ENCODE peak calls at places on chromosome 17, in five cellular contexts. A is HepG2, L is H1, B is GM12878, P is NT2/D1. Z is an unnamed sample.
A peak's percentile ranks its signal among the peaks of the same experiment; 100 is the strongest.

GRCh38 chr17:26775219-26775822 is 518.6 kb upstream of the WSB1 start:
- DNase-seq in L (no peak), B (no peak), A (no peak), P (no peak), Z (no peak)

GRCh38 chr17:19762515-19762961 is 14.4 kb upstream of the ALDH3A1 start:
- DNase-seq in A (peak; percentile 56), B (no peak), P (peak; percentile 47), L (peak; percentile 87), Z (peak; percentile 85)

GRCh38 chr17:32992360-32993033 is 850 bp downstream of the SPACA3 start:
- DNase-seq in A (no peak), B (no peak), L (no peak), P (no peak), Z (no peak)

GRCh38 chr17:48358203-48358602 is 71.8 kb downstream of the SKAP1 start:
- DNase-seq in P (no peak), B (no peak), L (no peak), A (no peak), Z (no peak)

GRCh38 chr17:63785556-63785955 is 11.6 kb downstream of the DDX42 start:
- DNase-seq in A (no peak), B (no peak), P (no peak), L (no peak), Z (no peak)

GRCh38 chr17:59466943-59467801 is 98.2 kb upstream of the DHX40 start:
- DNase-seq in A (peak; percentile 41), P (no peak), L (no peak), B (no peak), Z (no peak)

GRCh38 chr17:74746922-74747321 is 1.5 kb upstream of the NHERF1 start:
- DNase-seq in B (no peak), L (no peak), P (no peak), A (no peak), Z (no peak)

GRCh38 chr17:48310748-48311213 is 119.2 kb downstream of the SKAP1 start:
- DNase-seq in B (no peak), P (no peak), L (no peak), A (no peak), Z (peak; percentile 52)

GRCh38 chr17:13865650-13866049 is 203.7 kb upstream of the COX10 start:
- DNase-seq in A (no peak), P (no peak), L (no peak), B (no peak), Z (no peak)

GRCh38 chr17:66169839-66170238 is 22.1 kb downstream of the CEP112 start:
- DNase-seq in L (no peak), B (no peak), A (no peak), P (no peak), Z (no peak)

GRCh38 chr17:35183332-35183731 is 10.9 kb downstream of the SLC35G3 start:
- DNase-seq in L (no peak), A (no peak), P (no peak), B (no peak), Z (no peak)

GRCh38 chr17:60230358-60230757 is 80.6 kb downstream of the CA4 start:
- DNase-seq in B (no peak), L (no peak), A (no peak), P (no peak), Z (no peak)

GRCh38 chr17:43661699-43662431 is at the start of gene MEOX1:
- DNase-seq in P (no peak), A (no peak), B (peak; percentile 79), L (no peak), Z (peak; percentile 65)

GRCh38 chr17:18362509-18363020 is 785 bp downstream of the SHMT1 start:
- DNase-seq in P (no peak), B (no peak), A (peak; percentile 76), L (peak; percentile 54), Z (peak; percentile 19)

GRCh38 chr17:27339836-27340550 is 46.1 kb downstream of the WSB1 start:
- DNase-seq in L (no peak), A (peak; percentile 46), B (no peak), P (no peak), Z (no peak)

GRCh38 chr17:17788967-17789366 is 47.8 kb downstream of the SREBF1 start:
- DNase-seq in L (no peak), B (no peak), A (no peak), P (no peak), Z (no peak)

GRCh38 chr17:61627658-61628057 is 36.6 kb upstream of the NACA2 start:
- DNase-seq in A (no peak), B (no peak), L (no peak), P (no peak), Z (no peak)

GRCh38 chr17:76468634-76469010 is 1.2 kb downstream of the AANAT start:
- DNase-seq in A (no peak), L (no peak), B (no peak), P (no peak), Z (no peak)

GRCh38 chr17:17204635-17205231 is 1.4 kb downstream of the PLD6 start:
- DNase-seq in P (no peak), B (no peak), L (no peak), A (no peak), Z (no peak)

GRCh38 chr17:74809031-74809430 is 32.9 kb upstream of the NAT9 start:
- DNase-seq in A (no peak), B (no peak), L (no peak), P (no peak), Z (no peak)

GRCh38 chr17:39677072-39677471 is 8.8 kb downstream of the PNMT start:
- DNase-seq in L (no peak), B (no peak), P (no peak), A (no peak), Z (no peak)

GRCh38 chr17:1830288-1830687 is 483 bp downstream of the RPA1 start:
- DNase-seq in P (no peak), A (peak; percentile 8), L (peak; percentile 49), B (no peak), Z (peak; percentile 21)

GRCh38 chr17:16033729-16034349 is 34.2 kb downstream of the TTC19 start:
- DNase-seq in B (no peak), L (no peak), P (no peak), A (no peak), Z (no peak)

GRCh38 chr17:16040710-16041251 is 41.2 kb downstream of the TTC19 start:
- DNase-seq in P (no peak), L (no peak), B (no peak), A (peak; percentile 93), Z (no peak)

GRCh38 chr17:16037636-16038035 is 38.0 kb downstream of the TTC19 start:
- DNase-seq in L (no peak), B (no peak), P (no peak), A (no peak), Z (no peak)

DNA sequence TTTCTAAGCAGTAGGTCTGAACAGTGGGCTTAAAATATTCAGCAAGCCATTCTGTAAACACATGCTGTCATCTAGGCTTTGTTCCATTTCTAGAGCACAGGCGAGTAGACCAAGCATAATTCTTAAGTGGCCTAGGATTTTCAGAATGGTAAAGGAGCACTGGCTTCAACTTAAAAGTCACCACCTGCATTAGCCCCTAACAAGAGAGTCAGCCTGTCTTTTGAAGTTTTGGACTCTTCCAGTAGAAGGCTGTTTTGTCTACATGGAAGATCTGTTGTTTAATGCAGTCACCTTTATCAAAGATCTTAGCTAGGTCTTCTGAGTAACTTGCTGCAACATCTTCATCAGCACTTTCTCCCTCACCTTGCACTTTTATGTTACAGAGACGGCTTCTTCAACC is 36.6 kb downstream of the TTC19 start:
- DNase-seq in A (no peak), B (no peak), P (no peak), L (no peak), Z (no peak)
- TF ChIP-seq SUZ12 in A (no peak), B (no peak), P (no peak), L (no peak), Z (no peak)

GRCh38 chr17:602436-602835 is 112.2 kb downstream of the VPS53 start:
- DNase-seq in P (no peak), L (no peak), A (no peak), B (no peak), Z (no peak)
- TF ChIP-seq SUZ12 in P (no peak), L (no peak), A (no peak), B (no peak), Z (no peak)

DNA sequence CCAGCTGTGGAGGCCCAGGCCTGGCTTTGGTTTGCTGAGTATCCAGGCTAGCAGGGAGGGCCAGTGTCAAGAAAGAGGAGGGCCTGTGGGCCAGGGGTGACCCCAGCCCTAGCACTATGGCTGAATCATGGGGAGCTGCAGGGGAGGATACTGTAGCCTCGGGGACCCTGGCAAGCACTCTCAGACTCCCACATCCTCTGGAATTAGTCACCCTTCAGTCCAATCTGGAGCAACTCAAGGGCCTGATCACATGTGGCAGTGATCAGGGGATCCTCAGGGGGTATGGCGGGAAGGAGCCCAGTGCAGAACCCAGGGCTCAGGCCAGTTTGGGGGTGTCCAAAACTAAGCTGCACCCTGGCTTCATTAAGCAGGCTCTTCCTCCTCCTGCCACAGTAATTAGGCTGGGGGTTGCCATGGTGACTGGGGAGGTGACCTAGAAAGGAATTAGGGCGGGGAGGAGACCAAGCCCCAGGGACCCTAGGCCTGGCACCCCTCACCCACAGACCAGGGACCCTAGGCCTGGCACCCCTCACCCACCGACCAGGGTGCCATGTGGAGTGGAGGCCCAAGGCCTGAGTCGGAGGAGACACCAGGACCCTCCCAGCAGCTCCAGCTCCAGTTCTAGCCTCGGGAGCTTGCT is 5.8 kb downstream of the NLGN2 start:
- DNase-seq in A (no peak), L (no peak), P (no peak), B (no peak), Z (no peak)
- TF ChIP-seq SUZ12 in A (no peak), L (no peak), P (no peak), B (no peak), Z (no peak)

GRCh38 chr17:57125406-57125805 is 40.4 kb downstream of the AKAP1 start:
- DNase-seq in P (no peak), L (no peak), B (no peak), A (no peak), Z (no peak)

GRCh38 chr17:57120814-57121213 is 35.8 kb downstream of the AKAP1 start:
- DNase-seq in P (no peak), B (no peak), A (peak; percentile 60), L (no peak), Z (no peak)

GRCh38 chr17:57124053-57124452 is 39.0 kb downstream of the AKAP1 start:
- DNase-seq in L (no peak), P (no peak), A (no peak), B (no peak), Z (no peak)

GRCh38 chr17:57117798-57118197 is 32.8 kb downstream of the AKAP1 start:
- DNase-seq in P (no peak), L (no peak), A (no peak), B (no peak), Z (no peak)

DNA sequence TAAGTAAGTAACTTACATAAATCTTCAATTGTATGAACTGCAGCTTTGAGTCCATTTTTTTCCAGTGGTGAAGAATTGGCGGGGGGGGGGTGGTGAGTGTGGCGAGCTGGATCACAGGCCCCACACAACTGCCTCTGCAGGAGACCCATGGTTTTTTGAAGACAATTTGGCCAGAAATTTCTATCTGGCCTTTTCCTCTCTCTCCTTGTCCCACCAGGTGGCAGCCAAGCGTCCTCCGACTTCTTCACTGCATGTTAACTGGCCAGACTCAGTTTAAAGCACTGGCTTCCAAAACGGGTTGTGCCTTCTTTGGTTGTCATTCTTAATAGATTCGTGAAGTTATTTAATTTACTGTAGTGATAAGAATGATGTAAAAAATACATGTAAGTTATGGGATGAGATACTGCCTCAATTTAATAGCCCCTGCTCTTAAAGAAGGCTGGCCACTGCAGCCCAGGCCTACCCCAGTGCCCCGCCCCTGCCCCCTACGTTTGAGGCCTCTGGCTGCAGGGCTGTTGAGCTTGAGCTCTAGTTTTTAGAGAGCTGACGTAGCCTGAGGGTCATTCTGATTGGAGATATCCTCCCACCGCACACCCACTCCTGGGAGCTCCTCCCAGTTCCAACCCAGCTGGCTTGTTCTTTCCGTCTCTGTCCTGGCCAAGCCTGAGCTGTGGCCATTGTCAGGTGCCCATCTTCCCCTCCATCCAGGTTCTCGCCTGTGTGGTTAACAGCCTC is 36.4 kb downstream of the AKAP1 start:
- DNase-seq in A (no peak), L (no peak), B (no peak), P (no peak), Z (peak; percentile 71)
- TF ChIP-seq SUZ12 in A (no peak), L (no peak), B (no peak), P (no peak), Z (no peak)

Z was measured in HEK293T.